ENCODE peak calls at places on chromosomes 6 and 20, in six cellular contexts. F is lower leg skin, R is glutamatergic neuron, U is cardiac fibroblast, T is epithelial cell of esophagus, M is endodermal cell. O is an unnamed sample.

GRCh38 chr20:50980851-50981713 is 22.5 kb downstream of the MOCS3 start:
- DNase-seq in F (no peak), R (peak), U (peak), T (peak), M (peak), O (peak)

GRCh38 chr6:56875961-56876360 is 78.9 kb upstream of the BEND6 start:
- DNase-seq in F (no peak), R (no peak), U (peak), T (no peak), M (no peak), O (no peak)

GRCh38 chr6:28537509-28538140 is 11.9 kb downstream of the GPX5 start:
- DNase-seq in F (no peak), R (no peak), U (peak), T (peak), M (peak), O (no peak)

GRCh38 chr6:24911983-24912382 is 23.8 kb downstream of the RIPOR2 start:
- DNase-seq in F (no peak), R (no peak), U (no peak), T (no peak), M (no peak), O (no peak)

GRCh38 chr20:3000852-3001523 is 42.4 kb upstream of the GNRH2 start:
- DNase-seq in F (no peak), R (no peak), U (peak), T (no peak), M (no peak), O (no peak)

GRCh38 chr6:84033523-84034451 is at the start of gene MRAP2:
- DNase-seq in F (no peak), R (peak), U (peak), T (peak), M (peak), O (peak)

GRCh38 chr6:14499804-14500203 is 382.2 kb downstream of the CD83 start:
- DNase-seq in F (no peak), R (no peak), U (peak), T (peak), M (peak), O (no peak)

GRCh38 chr6:2231438-2231837 is 14.0 kb downstream of the GMDS start:
- DNase-seq in F (no peak), R (no peak), U (peak), T (no peak), M (no peak), O (no peak)

GRCh38 chr20:25407311-25408169 is at the start of gene GINS1:
- DNase-seq in F (peak), R (peak), U (peak), T (peak), M (peak), O (peak)

GRCh38 chr6:79084693-79085092 is 6.6 kb upstream of the PHIP start:
- DNase-seq in F (no peak), R (no peak), U (peak), T (no peak), M (no peak), O (no peak)

GRCh38 chr6:2921520-2922115 is 18.5 kb upstream of the SERPINB9 start:
- DNase-seq in F (no peak), R (no peak), U (no peak), T (no peak), M (peak), O (no peak)

GRCh38 chr6:125528614-125529013 is 220.8 kb upstream of the HEY2 start:
- DNase-seq in F (no peak), R (peak), U (no peak), T (no peak), M (peak), O (no peak)

GRCh38 chr6:88775866-88776571 is 187.4 kb downstream of the RNGTT start:
- DNase-seq in F (no peak), R (no peak), U (no peak), T (no peak), M (no peak), O (no peak)

GRCh38 chr6:105896052-105896820 is 189.9 kb upstream of the PRDM1 start:
- DNase-seq in F (no peak), R (no peak), U (no peak), T (no peak), M (no peak), O (no peak)

GRCh38 chr6:1893470-1894130 is 283.9 kb downstream of the FOXC1 start:
- DNase-seq in F (no peak), R (peak), U (no peak), T (no peak), M (peak), O (no peak)

GRCh38 chr6:127180421-127180820 is 62.0 kb downstream of the RSPO3 start:
- DNase-seq in F (no peak), R (no peak), U (no peak), T (no peak), M (no peak), O (no peak)

GRCh38 chr6:148671085-148671484 is 75.7 kb upstream of the UST start:
- DNase-seq in F (no peak), R (no peak), U (no peak), T (no peak), M (peak), O (no peak)

GRCh38 chr6:160767019-160767646 is 65.1 kb downstream of the PLG start:
- DNase-seq in F (peak), R (peak), U (peak), T (peak), M (peak), O (peak)

GRCh38 chr6:38034269-38034914 is 214.9 kb downstream of the ZFAND3 start:
- DNase-seq in F (no peak), R (no peak), U (peak), T (peak), M (no peak), O (no peak)

GRCh38 chr20:57458400-57459160 is 66.4 kb downstream of the CTCFL start:
- DNase-seq in F (no peak), R (no peak), U (no peak), T (no peak), M (no peak), O (no peak)

GRCh38 chr20:34022154-34022842 is 28.6 kb downstream of the RALY start:
- DNase-seq in F (no peak), R (no peak), U (peak), T (peak), M (no peak), O (no peak)

GRCh38 chr20:63114006-63114692 is 101.8 kb downstream of the YTHDF1 start:
- DNase-seq in F (no peak), R (peak), U (no peak), T (no peak), M (no peak), O (no peak)

GRCh38 chr20:34582911-34583310 is 24.4 kb downstream of the MAP1LC3A start:
- DNase-seq in F (peak), R (no peak), U (peak), T (peak), M (no peak), O (no peak)

GRCh38 chr20:20410678-20411077 is 42.8 kb downstream of the INSM1 start:
- DNase-seq in F (peak), R (peak), U (no peak), T (peak), M (peak), O (no peak)

GRCh38 chr6:36546958-36547645 is at the start of gene STK38:
- DNase-seq in F (peak), R (peak), U (peak), T (peak), M (peak), O (peak)
- TF ChIP-seq CTCF in F (no peak), R (no peak), U (no peak), T (no peak), M (no peak), O (peak)

GRCh38 chr6:165925474-165926156 is 242.0 kb downstream of the TBXT start:
- DNase-seq in F (no peak), R (no peak), U (peak), T (no peak), M (no peak), O (no peak)

GRCh38 chr6:165917576-165917975 is 250.1 kb downstream of the TBXT start:
- DNase-seq in F (no peak), R (no peak), U (no peak), T (no peak), M (no peak), O (no peak)

GRCh38 chr6:165922309-165922794 is 245.3 kb downstream of the TBXT start:
- DNase-seq in F (no peak), R (no peak), U (peak), T (no peak), M (no peak), O (no peak)

GRCh38 chr6:165926378-165926777 is 241.3 kb downstream of the TBXT start:
- DNase-seq in F (no peak), R (no peak), U (no peak), T (no peak), M (no peak), O (no peak)

GRCh38 chr6:165920896-165921671 is 246.6 kb downstream of the TBXT start:
- DNase-seq in F (no peak), R (no peak), U (peak), T (no peak), M (no peak), O (no peak)
- TF ChIP-seq CTCF in F (no peak), R (no peak), U (no peak), T (no peak), M (no peak), O (no peak)

DNA sequence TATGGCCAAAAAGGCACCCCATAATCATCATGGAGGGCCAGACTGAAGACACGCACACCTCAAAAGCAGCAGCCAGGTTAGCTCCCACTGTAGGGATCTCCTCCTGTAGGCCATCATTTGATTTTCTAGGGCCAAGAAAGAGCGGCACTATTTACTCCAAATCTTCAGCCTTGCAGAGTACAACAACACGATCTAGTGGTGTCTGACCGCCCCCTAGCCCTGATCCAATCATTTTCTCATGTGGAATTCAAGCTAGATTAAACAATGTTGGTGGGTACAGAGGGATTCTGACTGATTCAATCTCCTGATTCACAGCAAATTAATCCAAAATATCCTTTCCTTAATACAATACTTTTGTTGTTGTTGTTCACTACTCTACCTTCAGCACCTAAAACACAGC is 12.5 kb downstream of the GNAS-AS1 start:
- DNase-seq in F (no peak), R (no peak), U (no peak), T (no peak), M (no peak), O (no peak)
- TF ChIP-seq CTCF in F (no peak), R (no peak), U (no peak), T (no peak), M (peak), O (no peak)

GRCh38 chr6:81242634-81243033 is 509.8 kb downstream of the TENT5A start:
- DNase-seq in F (no peak), R (no peak), U (peak), T (no peak), M (no peak), O (no peak)

GRCh38 chr6:81238390-81238789 is 514.1 kb downstream of the TENT5A start:
- DNase-seq in F (no peak), R (no peak), U (no peak), T (no peak), M (no peak), O (no peak)

GRCh38 chr6:81246200-81246599 is 506.3 kb downstream of the TENT5A start:
- DNase-seq in F (no peak), R (no peak), U (peak), T (no peak), M (no peak), O (no peak)

GRCh38 chr6:81241126-81241525 is 511.4 kb downstream of the TENT5A start:
- DNase-seq in F (no peak), R (no peak), U (no peak), T (no peak), M (no peak), O (no peak)

DNA sequence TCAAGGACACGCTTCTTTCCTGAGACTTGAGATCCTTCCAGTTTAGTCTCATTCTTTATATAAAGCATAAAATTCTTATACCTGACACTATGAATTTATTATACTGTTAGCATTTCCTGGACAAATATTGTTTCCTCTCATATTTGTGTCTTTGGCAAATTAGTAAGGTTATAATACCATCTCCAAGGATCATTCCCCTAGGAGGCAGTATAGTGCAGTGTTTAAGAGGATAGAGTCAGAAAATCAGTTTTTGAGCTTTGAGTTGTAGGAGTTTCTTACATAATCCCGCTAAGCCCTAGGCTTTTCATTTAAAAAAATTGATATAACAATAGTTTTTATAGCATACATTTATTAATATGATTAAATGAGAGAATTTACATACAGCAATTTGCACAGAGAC is 510.8 kb downstream of the TENT5A start:
- DNase-seq in F (no peak), R (no peak), U (peak), T (peak), M (no peak), O (no peak)
- TF ChIP-seq CTCF in F (no peak), R (peak), U (peak), T (peak), M (peak), O (peak)